ENCODE peak calls at places on chromosomes 2 and 18, in five cellular contexts. S is endothelial cell of umbilical vein, T is H1, G is HepG2, V is SK-N-SH. Y is an unnamed sample.

GRCh38 chr2:1686784-1687105 is 57.6 kb downstream of the PXDN start:
- DNase-seq in S (no peak), T (no peak), G (no peak), V (no peak), Y (no peak)

GRCh38 chr18:69936191-69936558 is 11.5 kb downstream of the CD226 start:
- DNase-seq in S (no peak), T (no peak), G (no peak), V (no peak), Y (no peak)

GRCh38 chr18:41378628-41379027 is 576.4 kb upstream of the PIK3C3 start:
- DNase-seq in S (peak), T (no peak), G (no peak), V (peak), Y (no peak)

GRCh38 chr2:36427790-36428243 is 72.2 kb downstream of the CRIM1 start:
- DNase-seq in S (no peak), T (no peak), G (peak), V (no peak), Y (no peak)

GRCh38 chr2:134142341-134142738 is 111.5 kb upstream of the MGAT5 start:
- DNase-seq in S (peak), T (no peak), G (no peak), V (no peak), Y (no peak)

GRCh38 chr2:20509766-20510490 is 63.1 kb downstream of the RHOB start:
- DNase-seq in S (no peak), T (peak), G (peak), V (no peak), Y (no peak)

GRCh38 chr2:121173112-121173511 is 111.9 kb downstream of the TFCP2L1 start:
- DNase-seq in S (no peak), T (no peak), G (no peak), V (no peak), Y (no peak)

GRCh38 chr2:58913082-58913726 is 672.1 kb upstream of the FANCL start:
- DNase-seq in S (no peak), T (no peak), G (no peak), V (no peak), Y (no peak)

GRCh38 chr2:75294362-75294761 is 95.0 kb upstream of the TACR1 start:
- DNase-seq in S (no peak), T (no peak), G (peak), V (no peak), Y (no peak)

GRCh38 chr2:218568190-218569037 is at the start of the genes CNOT9 and USP37:
- DNase-seq in S (peak), T (peak), G (peak), V (peak), Y (peak)

GRCh38 chr2:193810533-193810932 is 1615.8 kb upstream of the TMEFF2 start:
- DNase-seq in S (no peak), T (no peak), G (no peak), V (no peak), Y (no peak)

GRCh38 chr2:41966431-41966893 is 81.4 kb upstream of the PKDCC start:
- DNase-seq in S (peak), T (no peak), G (peak), V (no peak), Y (peak)

GRCh38 chr2:214810670-214811069 is 1.2 kb upstream of the BARD1 start:
- DNase-seq in S (peak), T (no peak), G (no peak), V (no peak), Y (peak)

GRCh38 chr2:19119326-19120001 is 239.0 kb downstream of the OSR1 start:
- DNase-seq in S (no peak), T (no peak), G (peak), V (no peak), Y (no peak)

GRCh38 chr18:44744206-44745180 is 63.8 kb downstream of the SETBP1 start:
- DNase-seq in S (no peak), T (no peak), G (no peak), V (peak), Y (no peak)

GRCh38 chr18:44741551-44741950 is 60.9 kb downstream of the SETBP1 start:
- DNase-seq in S (no peak), T (no peak), G (no peak), V (no peak), Y (no peak)

GRCh38 chr18:44742126-44742525 is 61.4 kb downstream of the SETBP1 start:
- DNase-seq in S (no peak), T (no peak), G (no peak), V (no peak), Y (no peak)

GRCh38 chr18:44742741-44743311 is 62.1 kb downstream of the SETBP1 start:
- DNase-seq in S (no peak), T (no peak), G (no peak), V (peak), Y (no peak)

DNA sequence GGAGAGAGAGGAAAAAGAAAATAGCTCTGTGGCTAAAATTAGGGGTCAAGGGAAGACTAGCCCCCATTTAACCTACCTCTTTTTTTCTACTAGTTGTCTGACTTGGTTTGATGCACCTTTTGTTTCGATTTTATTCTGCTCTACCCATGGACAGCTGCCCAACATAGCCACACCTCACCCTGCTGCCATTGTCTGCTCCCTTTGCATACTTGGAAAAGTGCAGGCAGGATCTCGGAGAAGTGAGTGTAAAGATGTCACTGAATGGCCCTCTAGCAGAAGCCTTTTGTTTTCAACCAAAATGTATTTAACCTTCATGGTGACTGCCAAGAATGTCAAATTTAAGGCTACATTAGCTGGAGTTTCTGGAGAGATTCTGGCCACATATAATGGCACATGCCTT is 62.9 kb downstream of the SETBP1 start:
- DNase-seq in S (no peak), T (no peak), G (no peak), V (peak), Y (no peak)
- TF ChIP-seq MAX in S (no peak), T (no peak), G (no peak), V (no peak), Y (no peak)

DNA sequence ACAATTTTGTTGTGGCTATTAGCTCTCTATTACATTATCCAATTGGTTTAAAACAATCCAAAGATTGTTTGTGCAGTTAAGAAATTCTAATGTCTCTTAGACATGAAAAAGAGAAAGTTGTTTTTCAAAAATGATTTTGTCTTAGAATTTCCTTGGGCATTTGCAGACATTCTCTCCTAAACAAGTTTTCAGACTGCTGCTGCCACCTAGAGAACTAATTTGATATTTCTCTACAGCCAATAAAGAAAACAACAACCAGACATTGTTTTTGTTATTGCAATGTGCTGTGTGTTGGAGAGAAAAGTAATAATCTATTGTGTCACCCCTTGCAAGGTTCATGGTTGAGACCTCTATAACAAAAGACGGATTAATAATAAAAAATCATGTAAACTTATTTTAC is 119.0 kb upstream of the SYT4 start:
- DNase-seq in S (peak), T (no peak), G (no peak), V (peak), Y (peak)
- TF ChIP-seq CTCF in S (no peak), T (peak), G (peak), V (peak), Y (peak)

GRCh38 chr18:6728318-6728717 is 1.2 kb upstream of the ARHGAP28 start:
- DNase-seq in S (no peak), T (no peak), G (no peak), V (no peak), Y (no peak)
- H3K4me3 ChIP-seq in S (no peak), T (peak), G (no peak), V (no peak), Y (no peak)

GRCh38 chr18:38023871-38024270 is 458.3 kb upstream of the CELF4 start:
- DNase-seq in S (no peak), T (no peak), G (no peak), V (no peak), Y (no peak)
- TF ChIP-seq MAX in S (no peak), T (no peak), G (no peak), V (no peak), Y (no peak)

Y was measured in NB4.